ENCODE peak calls at places on chromosomes 2 and 18, in ten cellular contexts. V is AG10803, L is GM12865, X is astrocyte of the cerebellum, Y is breast epithelium, E is body of pancreas, H is lower lobe of right lung, F is IMR-90, C is neural crest cell, G is mesothelial cell of epicardium. I is an unnamed sample.

GRCh38 chr2:6885968-6886367 is 8.4 kb downstream of the RSAD2 start:
- DNase-seq in V (no peak), L (no peak), X (no peak), Y (no peak), E (no peak), H (no peak), F (no peak), C (no peak), G (no peak), I (no peak)

GRCh38 chr18:46574000-46574739 is 82.8 kb downstream of the LOXHD1 start:
- DNase-seq in V (no peak), L (peak; percentile 56), X (no peak), Y (no peak), E (no peak), H (no peak), F (no peak), C (no peak), G (no peak), I (no peak)

GRCh38 chr2:236969075-236969474 is 116.6 kb upstream of the COPS8 start:
- DNase-seq in V (no peak), L (no peak), X (no peak), Y (no peak), E (no peak), H (no peak), F (no peak), C (no peak), G (no peak), I (no peak)

GRCh38 chr2:239817011-239817490 is 208.1 kb downstream of the NDUFA10 start:
- DNase-seq in V (no peak), L (no peak), X (no peak), Y (no peak), E (no peak), H (no peak), F (no peak), C (no peak), G (no peak), I (no peak)

GRCh38 chr2:12035029-12035720 is 288.7 kb downstream of the LPIN1 start:
- DNase-seq in V (peak; percentile 68), L (no peak), X (no peak), Y (no peak), E (no peak), H (no peak), F (no peak), C (no peak), G (no peak), I (no peak)

GRCh38 chr2:24164416-24164973 is 10.4 kb upstream of the FAM228A start:
- DNase-seq in V (no peak), L (peak; percentile 65), X (no peak), Y (no peak), E (peak; percentile 21), H (peak; percentile 59), F (no peak), C (peak; percentile 14), G (no peak), I (peak; percentile 65)

GRCh38 chr18:3777719-3778118 is 327.7 kb downstream of the TGIF1 start:
- DNase-seq in V (no peak), L (no peak), X (no peak), Y (no peak), E (no peak), H (no peak), F (peak; percentile 52), C (no peak), G (no peak), I (no peak)

GRCh38 chr2:48715042-48715899 is 40.3 kb downstream of the LHCGR start:
- DNase-seq in V (peak; percentile 50), L (no peak), X (no peak), Y (peak; percentile 18), E (no peak), H (peak; percentile 64), F (peak; percentile 96), C (no peak), G (peak; percentile 43), I (peak; percentile 74)

GRCh38 chr2:235639387-235639786 is 145.5 kb downstream of the AGAP1 start:
- DNase-seq in V (peak; percentile 95), L (no peak), X (peak; percentile 23), Y (peak; percentile 52), E (peak; percentile 22), H (no peak), F (peak; percentile 95), C (no peak), G (no peak), I (no peak)

GRCh38 chr2:108586631-108587030 is 52.4 kb downstream of the LIMS1 start:
- DNase-seq in V (no peak), L (no peak), X (no peak), Y (no peak), E (no peak), H (no peak), F (no peak), C (no peak), G (no peak), I (no peak)

GRCh38 chr2:120346034-120346666 is at the start of gene INHBB:
- DNase-seq in V (peak; percentile 20), L (no peak), X (no peak), Y (no peak), E (no peak), H (no peak), F (no peak), C (no peak), G (no peak), I (no peak)

GRCh38 chr2:3299130-3299529 is 78.5 kb downstream of the EIPR1 start:
- DNase-seq in V (no peak), L (no peak), X (no peak), Y (no peak), E (peak; percentile 2), H (peak; percentile 20), F (no peak), C (no peak), G (no peak), I (no peak)

GRCh38 chr18:39571511-39571910 is 2005.9 kb upstream of the CELF4 start:
- DNase-seq in V (peak; percentile 5), L (peak; percentile 9), X (peak; percentile 9), Y (no peak), E (no peak), H (no peak), F (peak; percentile 19), C (no peak), G (no peak), I (peak; percentile 27)

GRCh38 chr2:59706729-59707128 is 846.7 kb downstream of the BCL11A start:
- DNase-seq in V (no peak), L (no peak), X (no peak), Y (no peak), E (no peak), H (no peak), F (no peak), C (no peak), G (no peak), I (no peak)

GRCh38 chr2:9779572-9780264 is 63.6 kb upstream of the TAF1B start:
- DNase-seq in V (no peak), L (peak; percentile 52), X (no peak), Y (no peak), E (no peak), H (peak; percentile 46), F (no peak), C (no peak), G (no peak), I (no peak)

GRCh38 chr2:156279446-156279845 is 53.1 kb downstream of the NR4A2 start:
- DNase-seq in V (no peak), L (no peak), X (no peak), Y (no peak), E (no peak), H (no peak), F (no peak), C (no peak), G (no peak), I (no peak)

DNA sequence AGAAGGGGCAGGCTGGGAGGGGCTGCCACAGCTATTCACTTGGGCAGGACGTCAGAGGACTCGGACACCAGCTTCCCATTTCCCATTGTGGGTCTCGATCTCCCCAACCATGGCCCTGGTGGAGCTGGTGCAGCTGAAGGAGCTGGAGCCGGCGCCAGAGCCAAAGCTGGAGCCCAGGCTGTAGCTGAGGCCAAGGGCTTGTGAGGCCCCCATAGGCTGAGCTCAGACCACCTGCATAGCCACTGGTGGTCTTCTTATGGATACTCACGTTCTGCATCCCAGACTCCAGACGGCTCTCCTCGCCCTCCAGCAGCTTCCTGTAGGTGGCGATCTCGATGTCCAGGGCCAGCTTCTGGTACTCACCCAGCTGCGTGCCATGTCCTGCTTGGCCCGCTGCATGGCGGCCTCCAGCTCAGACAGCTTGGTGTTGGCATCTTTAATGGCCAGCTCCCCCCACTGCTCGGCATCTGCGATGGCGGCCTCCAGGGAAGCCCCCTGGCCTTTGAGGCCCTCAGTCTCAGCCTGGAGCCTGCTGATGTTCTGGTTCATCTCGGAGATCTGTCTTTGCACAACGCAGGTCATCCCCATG is 6.0 kb upstream of the CDK5R2 start:
- DNase-seq in V (no peak), L (no peak), X (no peak), Y (no peak), E (no peak), H (no peak), F (no peak), C (no peak), G (no peak), I (no peak)
- TF ChIP-seq CTCF in V (no peak), L (no peak), X (no peak), Y (no peak), E (no peak), H (no peak), F (no peak), C (peak; percentile 15), G (no peak), I (no peak)

GRCh38 chr2:20422679-20423271 is 24.1 kb upstream of the RHOB start:
- DNase-seq in V (peak; percentile 73), L (peak; percentile 54), X (no peak), Y (no peak), E (no peak), H (no peak), F (peak; percentile 51), C (no peak), G (no peak), I (no peak)
- TF ChIP-seq CTCF in V (peak; percentile 40), L (peak; percentile 32), X (peak; percentile 16), Y (no peak), E (no peak), H (no peak), F (peak; percentile 22), C (no peak), G (no peak), I (no peak)

DNA sequence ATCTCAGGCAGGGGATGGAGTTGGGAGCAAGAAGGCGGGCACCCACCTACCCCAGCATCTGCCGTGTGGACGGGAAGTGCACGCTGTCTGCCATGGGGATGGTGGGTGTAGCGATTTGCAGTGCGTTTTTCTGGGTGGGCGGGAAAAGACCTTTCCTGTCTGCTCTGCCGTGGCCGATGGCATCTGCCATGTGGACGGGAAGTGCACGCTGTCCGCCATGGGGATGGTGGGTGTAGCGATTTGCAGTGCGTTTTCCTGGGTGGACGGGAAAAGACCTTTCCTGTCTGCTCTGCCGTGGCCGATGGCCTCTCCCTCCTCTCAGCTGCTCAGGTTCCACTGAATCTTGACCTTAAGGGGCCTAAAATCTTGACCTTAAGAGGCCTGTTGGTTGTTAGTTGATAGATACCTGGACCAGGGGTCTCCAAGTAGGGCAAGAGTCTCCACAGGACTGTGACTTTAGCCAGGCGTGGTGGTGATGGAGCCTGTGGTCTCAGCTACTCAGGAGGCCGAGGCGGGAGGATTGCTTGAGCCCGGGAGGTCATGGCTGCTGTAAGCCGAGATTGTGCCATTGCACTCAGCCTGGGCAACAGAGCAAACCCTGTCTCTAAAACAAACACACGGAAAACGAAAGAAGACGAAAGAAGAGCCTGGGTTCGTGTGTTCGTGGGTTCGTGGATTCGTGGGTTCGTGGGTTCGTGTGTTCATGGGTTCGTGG is 120.3 kb upstream of the CTDP1 start:
- DNase-seq in V (no peak), L (no peak), X (no peak), Y (no peak), E (no peak), H (no peak), F (no peak), C (no peak), G (no peak), I (no peak)
- TF ChIP-seq CTCF in V (no peak), L (no peak), X (no peak), Y (no peak), E (no peak), H (no peak), F (no peak), C (no peak), G (no peak), I (no peak)

GRCh38 chr2:176140520-176141317 is 10.6 kb upstream of the HOXD4 start:
- DNase-seq in V (peak; percentile 73), L (peak; percentile 84), X (no peak), Y (no peak), E (peak; percentile 69), H (peak; percentile 70), F (peak; percentile 46), C (peak; percentile 81), G (peak; percentile 77), I (peak; percentile 89)
- TF ChIP-seq CTCF in V (peak; percentile 72), L (peak; percentile 90), X (peak; percentile 65), Y (peak; percentile 97), E (peak; percentile 81), H (peak; percentile 89), F (peak; percentile 82), C (peak; percentile 96), G (peak; percentile 93), I (peak; percentile 99)